ENCODE peak calls at places on chromosomes 6 and 20, in eight cellular contexts. Y, F, G, S, C, T, H and W are unnamed samples.

GRCh38 chr6:68876792-68877493 is 241.9 kb downstream of the ADGRB3 start:
- DNase-seq in Y (no peak), F (no peak), G (no peak), S (no peak), C (peak; percentile 40), T (no peak), H (no peak), W (no peak)

GRCh38 chr6:165245287-165245686 is 64.1 kb downstream of the C6orf118 start:
- DNase-seq in Y (no peak), F (no peak), G (no peak), S (no peak), C (peak; percentile 27), T (no peak), H (no peak), W (no peak)

GRCh38 chr20:9241232-9241692 is 172.4 kb downstream of the PLCB4 start:
- DNase-seq in Y (no peak), F (no peak), G (peak; percentile 41), S (no peak), C (no peak), T (no peak), H (no peak), W (peak; percentile 44)

GRCh38 chr20:32443386-32443974 is 85.3 kb downstream of the ASXL1 start:
- DNase-seq in Y (no peak), F (no peak), G (peak; percentile 4), S (no peak), C (no peak), T (no peak), H (no peak), W (no peak)

GRCh38 chr6:134669531-134669930 is 280.4 kb downstream of the ALDH8A1 start:
- DNase-seq in Y (no peak), F (no peak), G (no peak), S (no peak), C (no peak), T (no peak), H (no peak), W (no peak)

GRCh38 chr6:109239192-109239917 is 142.9 kb downstream of the CD164 start:
- DNase-seq in Y (no peak), F (no peak), G (no peak), S (no peak), C (no peak), T (no peak), H (no peak), W (no peak)

GRCh38 chr6:29975561-29975907 is 33.2 kb downstream of the HLA-A start:
- DNase-seq in Y (peak; percentile 26), F (no peak), G (no peak), S (no peak), C (peak; percentile 49), T (no peak), H (no peak), W (no peak)

GRCh38 chr6:133042550-133043120 is 198.5 kb upstream of the EYA4 start:
- DNase-seq in Y (no peak), F (no peak), G (no peak), S (no peak), C (no peak), T (no peak), H (no peak), W (no peak)

GRCh38 chr6:67640462-67640861 is 994.6 kb upstream of the ADGRB3 start:
- DNase-seq in Y (no peak), F (no peak), G (no peak), S (no peak), C (no peak), T (no peak), H (no peak), W (no peak)

GRCh38 chr6:30213999-30214982 is 1.1 kb upstream of the TRIM26 start:
- DNase-seq in Y (peak; percentile 83), F (peak; percentile 80), G (peak; percentile 91), S (peak; percentile 90), C (peak; percentile 81), T (peak; percentile 82), H (peak; percentile 36), W (no peak)

GRCh38 chr6:17928514-17929430 is 58.7 kb downstream of the KIF13A start:
- DNase-seq in Y (no peak), F (no peak), G (no peak), S (no peak), C (no peak), T (no peak), H (no peak), W (no peak)

GRCh38 chr6:87921034-87921433 is 126.6 kb upstream of the SPACA1 start:
- DNase-seq in Y (no peak), F (no peak), G (no peak), S (no peak), C (no peak), T (no peak), H (no peak), W (no peak)

GRCh38 chr6:2764610-2765165 is 505 bp upstream of the WRNIP1 start:
- DNase-seq in Y (peak; percentile 58), F (peak; percentile 47), G (peak; percentile 56), S (peak; percentile 60), C (peak; percentile 61), T (peak; percentile 78), H (no peak), W (no peak)

GRCh38 chr6:99152345-99152643 is 197.2 kb downstream of the FAXC start:
- DNase-seq in Y (no peak), F (no peak), G (no peak), S (no peak), C (no peak), T (no peak), H (no peak), W (no peak)
- TF ChIP-seq CTCF in Y (no peak), F (no peak), G (no peak), S (no peak), C (no peak), T (no peak), H (peak; percentile 66), W (no peak)

GRCh38 chr6:149483849-149484635 is 772 bp downstream of the ZC3H12D start:
- DNase-seq in Y (no peak), F (no peak), G (no peak), S (no peak), C (no peak), T (no peak), H (no peak), W (no peak)

GRCh38 chr6:149480502-149481280 is 4.1 kb downstream of the ZC3H12D start:
- DNase-seq in Y (no peak), F (no peak), G (no peak), S (no peak), C (no peak), T (no peak), H (no peak), W (no peak)

GRCh38 chr6:149484733-149485700 is at the start of gene ZC3H12D:
- DNase-seq in Y (no peak), F (no peak), G (peak; percentile 84), S (peak; percentile 41), C (peak; percentile 18), T (peak; percentile 87), H (no peak), W (peak; percentile 8)

GRCh38 chr6:149483302-149483701 is 1.5 kb downstream of the ZC3H12D start:
- DNase-seq in Y (no peak), F (no peak), G (no peak), S (no peak), C (no peak), T (no peak), H (no peak), W (no peak)

DNA sequence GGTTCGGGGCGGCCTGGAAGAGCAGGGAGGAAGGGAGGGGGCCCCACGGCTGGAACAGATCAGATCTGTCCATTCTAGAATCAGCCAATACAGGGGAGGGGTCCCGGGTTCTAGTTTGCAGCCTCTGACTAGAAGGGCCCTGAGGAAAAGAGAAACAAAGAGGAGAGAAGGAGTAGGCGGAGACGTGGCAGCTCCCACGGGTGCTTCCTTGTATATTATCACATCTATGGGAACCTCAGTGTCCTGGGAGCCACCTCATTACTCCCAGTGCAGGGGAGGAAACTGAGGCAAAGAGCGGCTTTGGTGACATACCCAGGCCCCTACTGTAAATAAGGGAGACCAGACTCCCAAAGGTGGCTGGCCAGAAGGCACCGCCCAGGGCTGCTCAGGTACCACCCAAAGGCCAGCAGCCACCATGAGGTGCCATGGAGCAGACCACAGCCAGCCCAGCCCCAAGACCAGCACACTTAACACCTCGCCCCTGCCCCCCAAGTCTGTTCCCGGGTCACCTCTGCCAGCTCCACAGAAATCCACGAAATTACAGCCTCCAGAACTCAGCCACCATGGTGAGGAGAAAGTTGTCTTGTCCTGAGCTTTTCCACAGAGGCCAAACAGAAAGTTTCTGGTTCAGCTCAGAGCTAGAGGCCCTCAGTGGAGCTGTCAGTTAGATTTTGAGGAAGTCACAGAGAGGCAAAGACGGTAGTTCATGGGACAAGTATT is 2.1 kb downstream of the ZC3H12D start:
- DNase-seq in Y (no peak), F (no peak), G (no peak), S (no peak), C (no peak), T (no peak), H (no peak), W (no peak)
- H3K4me3 ChIP-seq in Y (no peak overlapping the region), F (peak overlapping the region; percentile 63), G (peak overlapping the region; percentile 42), S (peak overlapping the region; percentile 18), C (no peak overlapping the region), T (no peak overlapping the region), H (no peak overlapping the region), W (no peak overlapping the region)

GRCh38 chr6:53263915-53264314 is 84.8 kb downstream of the ELOVL5 start:
- DNase-seq in Y (no peak), F (no peak), G (no peak), S (no peak), C (no peak), T (no peak), H (no peak), W (no peak)

GRCh38 chr6:53264915-53265615 is 83.7 kb downstream of the ELOVL5 start:
- DNase-seq in Y (no peak), F (no peak), G (no peak), S (no peak), C (no peak), T (no peak), H (no peak), W (no peak)

GRCh38 chr6:53264337-53264736 is 84.4 kb downstream of the ELOVL5 start:
- DNase-seq in Y (no peak), F (no peak), G (no peak), S (no peak), C (no peak), T (no peak), H (no peak), W (no peak)

GRCh38 chr6:53268858-53269608 is 79.7 kb downstream of the ELOVL5 start:
- DNase-seq in Y (no peak), F (no peak), G (no peak), S (no peak), C (no peak), T (no peak), H (no peak), W (no peak)

DNA sequence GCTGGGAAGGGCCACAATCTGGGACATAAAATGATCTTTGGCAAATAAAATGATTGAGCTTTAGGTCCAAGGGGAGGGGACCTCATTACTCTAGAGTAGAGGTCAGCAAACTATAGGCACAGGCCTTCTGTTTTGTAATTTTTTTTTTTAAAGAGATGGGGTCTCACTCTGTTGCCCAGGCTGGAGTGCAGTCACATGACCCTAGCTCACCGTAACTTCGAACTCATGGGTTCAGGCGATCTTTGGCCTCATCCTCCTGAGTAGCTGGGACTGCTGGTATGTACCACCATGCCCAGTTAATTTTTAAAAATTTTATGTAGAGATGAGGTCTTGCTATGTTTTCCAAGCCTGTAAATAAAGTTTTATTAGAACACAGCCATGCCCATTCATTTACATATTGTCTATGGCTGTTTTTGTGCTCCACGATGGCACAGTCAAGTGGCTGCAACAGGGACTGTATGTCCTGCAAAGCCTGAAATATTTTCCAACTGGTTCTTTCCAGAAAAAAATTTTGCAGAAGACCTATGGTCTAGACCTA is 82.1 kb downstream of the ELOVL5 start:
- DNase-seq in Y (no peak), F (no peak), G (no peak), S (no peak), C (no peak), T (no peak), H (no peak), W (no peak)
- H3K36me3 ChIP-seq in Y (peaks cover 4% of the 10 kb centered on the region), F (peaks cover 4% of the 10 kb centered on the region), G (no peaks in the 10 kb centered on the region), S (peaks cover 63% of the 10 kb centered on the region), C (peaks cover 19% of the 10 kb centered on the region), T (no peaks in the 10 kb centered on the region), H (peaks cover 44% of the 10 kb centered on the region), W (peaks cover 1% of the 10 kb centered on the region)

GRCh38 chr6:31474871-31475286 is 23.1 kb upstream of the MICB start:
- DNase-seq in Y (peak; percentile 8), F (no peak), G (no peak), S (no peak), C (peak; percentile 28), T (no peak), H (no peak), W (no peak)
- TF ChIP-seq CTCF in Y (no peak), F (no peak), G (no peak), S (no peak), C (peak; percentile 46), T (no peak), H (no peak), W (peak; percentile 34)